ENCODE peak calls at places on chromosomes 6 and 20, in nine cellular contexts. F, P, V, S, J, Y, R, K and N are unnamed samples.

GRCh38 chr6:66687611-66688140 is 980.6 kb upstream of the EYS start:
- DNase-seq in F (no peak), P (no peak), V (no peak), S (no peak), J (no peak), Y (no peak), R (no peak), K (no peak), N (no peak)

GRCh38 chr6:42295181-42295580 is 77.5 kb upstream of the MRPS10 start:
- DNase-seq in F (no peak), P (no peak), V (no peak), S (no peak), J (no peak), Y (no peak), R (no peak), K (no peak), N (no peak)

GRCh38 chr6:145670306-145670705 is 65.0 kb downstream of the EPM2A start:
- DNase-seq in F (no peak), P (no peak), V (no peak), S (no peak), J (no peak), Y (no peak), R (no peak), K (no peak), N (no peak)

GRCh38 chr6:168706471-168707177 is 265.6 kb downstream of the SMOC2 start:
- DNase-seq in F (no peak), P (no peak), V (no peak), S (no peak), J (no peak), Y (no peak), R (no peak), K (no peak), N (no peak)

GRCh38 chr6:111764238-111765182 is 108.7 kb downstream of the FYN start:
- DNase-seq in F (no peak), P (peak), V (peak), S (no peak), J (no peak), Y (no peak), R (peak), K (no peak), N (no peak)

GRCh38 chr20:49586967-49587587 is 19.1 kb upstream of the PTGIS start:
- DNase-seq in F (no peak), P (no peak), V (no peak), S (no peak), J (peak), Y (no peak), R (no peak), K (no peak), N (no peak)

GRCh38 chr6:83231146-83231545 is 38.0 kb downstream of the RWDD2A start:
- DNase-seq in F (no peak), P (no peak), V (no peak), S (no peak), J (peak), Y (no peak), R (no peak), K (no peak), N (no peak)

GRCh38 chr6:143396497-143397228 is 53.8 kb downstream of the ADAT2 start:
- DNase-seq in F (no peak), P (no peak), V (no peak), S (no peak), J (no peak), Y (no peak), R (no peak), K (no peak), N (no peak)

GRCh38 chr6:42390228-42390934 is 61.3 kb downstream of the TRERF1 start:
- DNase-seq in F (no peak), P (peak), V (peak), S (no peak), J (no peak), Y (no peak), R (no peak), K (no peak), N (no peak)

GRCh38 chr6:162005375-162005774 is 722.2 kb downstream of the PRKN start:
- DNase-seq in F (no peak), P (no peak), V (no peak), S (no peak), J (no peak), Y (no peak), R (no peak), K (no peak), N (no peak)

GRCh38 chr6:144477841-144478240 is 192.7 kb downstream of the UTRN start:
- DNase-seq in F (no peak), P (no peak), V (no peak), S (no peak), J (no peak), Y (no peak), R (no peak), K (no peak), N (no peak)

GRCh38 chr6:168826078-168826390 is 385.1 kb downstream of the SMOC2 start:
- DNase-seq in F (no peak), P (no peak), V (no peak), S (no peak), J (no peak), Y (no peak), R (no peak), K (no peak), N (no peak)

GRCh38 chr20:62795023-62795761 is 1.1 kb upstream of the MRGBP start:
- DNase-seq in F (no peak), P (peak), V (peak), S (peak), J (no peak), Y (peak), R (peak), K (peak), N (peak)

GRCh38 chr20:59573837-59574236 is 30.5 kb upstream of the PHACTR3 start:
- DNase-seq in F (no peak), P (no peak), V (no peak), S (no peak), J (no peak), Y (no peak), R (peak), K (no peak), N (no peak)

GRCh38 chr20:19823216-19823615 is 65.2 kb downstream of the RIN2 start:
- DNase-seq in F (no peak), P (no peak), V (no peak), S (no peak), J (no peak), Y (no peak), R (no peak), K (no peak), N (no peak)

GRCh38 chr6:169188051-169188863 is 65.4 kb downstream of the THBS2 start:
- DNase-seq in F (no peak), P (no peak), V (no peak), S (no peak), J (peak), Y (no peak), R (peak), K (no peak), N (no peak)

GRCh38 chr6:145139451-145139850 is 595.9 kb downstream of the EPM2A start:
- DNase-seq in F (no peak), P (no peak), V (no peak), S (no peak), J (no peak), Y (no peak), R (no peak), K (no peak), N (no peak)